ENCODE peak calls at places on chromosomes 6 and 20, in four cellular contexts. A, N, S and Z are unnamed samples. For H3K27me3, the result is how much of the 10 kb centered on the place peaks cover.

GRCh38 chr20:24066075-24066700 is 77.6 kb upstream of the GGTLC1 start:
- DNase-seq in A (no peak), N (no peak), S (no peak), Z (no peak)

GRCh38 chr6:3278691-3279090 is 19.9 kb downstream of the PSMG4 start:
- DNase-seq in A (peak), N (no peak), S (peak), Z (no peak)

GRCh38 chr20:17568972-17569471 is 853 bp upstream of the DSTN start:
- DNase-seq in A (peak), N (peak), S (peak), Z (peak)

GRCh38 chr20:17228624-17229061 is 1.8 kb downstream of the PCSK2 start:
- DNase-seq in A (no peak), N (no peak), S (no peak), Z (no peak)

GRCh38 chr6:150194200-150194599 is 51.4 kb downstream of the PPP1R14C start:
- DNase-seq in A (no peak), N (no peak), S (no peak), Z (no peak)

GRCh38 chr6:15358579-15359327 is 112.9 kb downstream of the JARID2 start:
- DNase-seq in A (no peak), N (no peak), S (peak), Z (no peak)

GRCh38 chr20:51012357-51012756 is 10.6 kb downstream of the KCNG1 start:
- DNase-seq in A (no peak), N (no peak), S (no peak), Z (no peak)

GRCh38 chr6:113860165-113860955 is 3.2 kb downstream of the MARCKS start:
- DNase-seq in A (peak), N (no peak), S (peak), Z (peak)

GRCh38 chr6:52929321-52930164 is 20.0 kb upstream of the GSTA3 start:
- DNase-seq in A (no peak), N (peak), S (peak), Z (peak)

GRCh38 chr6:170522565-170523183 is 30.4 kb downstream of the PSMB1 start:
- DNase-seq in A (no peak), N (peak), S (no peak), Z (no peak)

GRCh38 chr6:110325197-110325596 is 33.0 kb downstream of the METTL24 start:
- DNase-seq in A (peak), N (peak), S (no peak), Z (no peak)

GRCh38 chr6:27651371-27651732 is 178.4 kb upstream of the ZNF184 start:
- DNase-seq in A (no peak), N (peak), S (no peak), Z (no peak)

GRCh38 chr20:48544402-48545333 is 283.1 kb downstream of the PREX1 start:
- DNase-seq in A (no peak), N (no peak), S (no peak), Z (no peak)

GRCh38 chr6:34714663-34715062 is 18.1 kb upstream of the ILRUN start:
- DNase-seq in A (no peak), N (no peak), S (no peak), Z (no peak)

GRCh38 chr6:47079638-47080037 is 37.5 kb upstream of the ADGRF1 start:
- DNase-seq in A (no peak), N (no peak), S (no peak), Z (no peak)

GRCh38 chr20:43983359-43983758 is 68.7 kb downstream of the TOX2 start:
- DNase-seq in A (no peak), N (no peak), S (peak), Z (no peak)

GRCh38 chr6:148464319-148465010 is 121.8 kb downstream of the SASH1 start:
- DNase-seq in A (peak), N (peak), S (peak), Z (peak)

GRCh38 chr6:129575378-129576118 is 134.4 kb downstream of the ARHGAP18 start:
- DNase-seq in A (no peak), N (peak), S (no peak), Z (no peak)

GRCh38 chr6:116572162-116572561 is 858 bp downstream of the RWDD1 start:
- DNase-seq in A (no peak), N (peak), S (peak), Z (peak)

GRCh38 chr6:112223070-112223861 is 31.1 kb downstream of the LAMA4 start:
- DNase-seq in A (peak), N (no peak), S (no peak), Z (no peak)

DNA sequence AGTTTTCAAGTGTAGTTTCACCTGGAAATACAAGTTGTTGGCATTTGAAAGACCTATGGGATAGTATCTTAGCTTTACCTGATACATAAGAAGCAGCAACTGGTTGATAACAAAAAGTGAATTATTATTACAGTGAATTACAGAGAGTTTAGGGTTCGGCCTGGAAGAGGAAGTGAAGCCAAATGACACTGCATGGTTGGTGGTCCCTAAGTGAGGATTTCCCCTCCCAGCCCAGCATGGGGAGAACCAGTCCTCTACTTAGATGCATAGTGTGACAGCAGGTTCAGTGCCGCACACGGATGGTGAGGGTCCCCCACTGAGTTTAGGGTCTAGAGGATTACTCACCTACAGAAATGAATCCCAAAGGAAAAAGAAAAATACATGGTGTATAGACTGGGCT is 18.1 kb downstream of the HLA-DPB1 start:
- DNase-seq in A (no peak), N (no peak), S (no peak), Z (no peak)
- H3K27me3 ChIP-seq in A (under half), N (under half), S (under half), Z (under half)

DNA sequence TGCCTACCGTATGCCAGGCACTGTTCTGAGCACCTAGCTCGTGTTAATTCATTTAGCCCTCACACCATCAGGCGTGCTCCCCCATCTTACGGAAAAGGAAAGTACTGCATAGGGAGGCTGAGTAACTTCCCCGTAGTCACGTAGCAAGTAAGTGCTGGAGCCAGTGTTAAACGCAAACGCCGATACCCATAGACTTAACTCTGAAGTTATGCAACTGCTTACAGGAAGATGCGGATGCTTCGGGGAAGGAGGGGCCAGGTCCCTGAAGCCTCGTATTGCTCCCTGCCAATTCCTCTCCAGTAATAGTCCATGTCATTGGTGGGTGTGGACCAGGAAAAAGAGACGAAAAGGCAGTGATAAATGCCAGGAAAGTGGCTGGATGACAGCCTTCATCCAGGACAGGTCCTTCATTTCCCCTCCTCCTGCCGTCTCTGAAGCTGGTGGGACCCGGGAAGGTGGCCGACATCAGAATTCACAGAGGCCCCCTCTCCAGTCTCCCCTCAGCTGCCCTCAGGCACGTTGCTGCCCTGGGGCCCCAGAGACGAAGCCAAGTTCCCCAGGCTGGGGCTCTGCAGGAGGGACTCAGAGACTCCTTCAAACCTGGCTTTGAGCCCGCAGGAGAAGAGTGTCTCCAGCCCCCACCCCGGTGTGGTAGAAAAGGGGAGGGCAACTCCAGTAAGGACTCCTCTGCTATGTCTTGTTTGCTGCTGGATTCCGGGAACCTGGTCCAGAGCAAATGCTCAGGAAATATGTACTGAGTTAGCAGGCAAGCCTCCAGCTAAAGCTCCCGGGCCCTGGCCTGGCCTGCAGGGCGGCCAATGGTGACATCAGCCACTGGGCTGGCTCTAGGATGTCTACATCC is 37.7 kb downstream of the RAB44 start:
- DNase-seq in A (peak), N (peak), S (peak), Z (peak)
- TF ChIP-seq CTCF in A (peak), N (peak), S (peak), Z (no peak)

GRCh38 chr6:105982761-105983600 is 103.2 kb upstream of the PRDM1 start:
- DNase-seq in A (no peak), N (no peak), S (no peak), Z (no peak)
- H3K27me3 ChIP-seq in A (under half), N (under half), S (under half), Z (under half)

GRCh38 chr6:168448243-168448855 is 7.4 kb downstream of the SMOC2 start:
- DNase-seq in A (no peak), N (no peak), S (no peak), Z (no peak)

GRCh38 chr6:168452685-168453377 is 11.8 kb downstream of the SMOC2 start:
- DNase-seq in A (no peak), N (no peak), S (no peak), Z (peak)

GRCh38 chr6:168450921-168451320 is 9.9 kb downstream of the SMOC2 start:
- DNase-seq in A (no peak), N (no peak), S (no peak), Z (no peak)

GRCh38 chr6:168447741-168448140 is 6.8 kb downstream of the SMOC2 start:
- DNase-seq in A (no peak), N (no peak), S (no peak), Z (no peak)

DNA sequence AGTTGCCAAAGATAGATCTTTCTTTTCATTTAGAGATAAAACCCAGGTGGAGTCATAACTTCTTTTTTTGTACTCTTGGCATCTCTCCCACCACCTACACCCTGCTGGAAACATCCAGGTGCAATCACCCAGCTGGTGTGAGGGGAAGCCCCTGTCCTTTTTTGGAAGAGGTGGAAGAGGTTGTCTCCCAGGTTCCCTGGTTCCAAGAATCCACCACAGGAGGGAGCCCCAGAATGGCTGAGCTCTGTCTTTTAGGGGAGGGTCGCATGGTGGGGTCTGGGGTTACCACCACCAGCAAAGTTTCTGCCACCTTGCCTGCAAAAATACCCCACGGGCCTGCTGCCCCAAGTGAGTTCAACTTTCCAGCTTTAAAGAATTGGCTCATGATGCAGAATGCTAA is 10.8 kb downstream of the SMOC2 start:
- DNase-seq in A (no peak), N (no peak), S (no peak), Z (no peak)
- TF ChIP-seq CTCF in A (peak), N (peak), S (no peak), Z (no peak)

DNA sequence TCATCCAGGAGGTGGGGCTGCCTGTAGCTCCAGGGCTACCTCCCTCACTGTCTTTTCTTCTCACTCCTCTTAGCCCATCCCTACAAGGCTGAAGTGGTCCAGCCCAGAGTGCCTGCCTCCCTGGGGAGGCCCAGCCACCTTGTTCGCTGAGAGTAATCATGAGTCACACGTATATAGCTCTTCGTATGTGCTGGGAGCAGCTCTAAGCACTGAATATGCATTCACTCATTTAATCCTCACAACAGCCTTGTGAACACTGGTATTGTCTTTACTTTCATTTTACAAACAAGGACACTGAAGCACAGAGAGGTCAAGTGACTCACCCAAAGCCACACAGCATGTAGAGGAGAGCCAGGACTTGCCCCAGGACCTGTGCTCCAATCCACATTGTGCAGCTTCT is 14.7 kb upstream of the CCDC167 start:
- DNase-seq in A (no peak), N (peak), S (no peak), Z (no peak)
- H3K27me3 ChIP-seq in A (under half), N (under half), S (under half), Z (under half)

GRCh38 chr20:60253471-60253870 is 295.2 kb downstream of the CDH26 start:
- DNase-seq in A (no peak), N (no peak), S (no peak), Z (no peak)

GRCh38 chr20:60254901-60255411 is 296.7 kb downstream of the CDH26 start:
- DNase-seq in A (no peak), N (no peak), S (no peak), Z (no peak)

GRCh38 chr20:60255866-60256265 is 297.6 kb downstream of the CDH26 start:
- DNase-seq in A (no peak), N (no peak), S (no peak), Z (no peak)

GRCh38 chr20:60256811-60257210 is 298.6 kb downstream of the CDH26 start:
- DNase-seq in A (no peak), N (no peak), S (no peak), Z (no peak)

GRCh38 chr20:60255426-60255825 is 297.2 kb downstream of the CDH26 start:
- DNase-seq in A (no peak), N (no peak), S (no peak), Z (no peak)
- TF ChIP-seq CTCF in A (no peak), N (no peak), S (no peak), Z (no peak)